ENCODE peak calls at places on chromosomes 13 and 19, in seven cellular contexts. V, S, Z, T, B, Q and R are unnamed samples.

GRCh38 chr13:113122571-113123225 is at the start of gene F10:
- DNase-seq in V (no peak), S (peak), Z (peak), T (peak), B (no peak), Q (no peak), R (no peak)

GRCh38 chr13:25253702-25254101 is 33.6 kb downstream of the MTMR6 start:
- DNase-seq in V (no peak), S (no peak), Z (no peak), T (no peak), B (no peak), Q (no peak), R (no peak)

GRCh38 chr19:4088975-4089374 is 22.3 kb upstream of the ZBTB7A start:
- DNase-seq in V (no peak), S (no peak), Z (no peak), T (no peak), B (no peak), Q (no peak), R (peak)

GRCh38 chr13:52356327-52356726 is 49.6 kb downstream of the THSD1 start:
- DNase-seq in V (no peak), S (no peak), Z (no peak), T (no peak), B (no peak), Q (no peak), R (no peak)

GRCh38 chr13:53007872-53008271 is 20.7 kb upstream of the OLFM4 start:
- DNase-seq in V (no peak), S (no peak), Z (no peak), T (no peak), B (no peak), Q (no peak), R (no peak)

GRCh38 chr19:2251577-2252480 is 2.7 kb downstream of the AMH start:
- DNase-seq in V (no peak), S (no peak), Z (no peak), T (no peak), B (no peak), Q (no peak), R (no peak)

GRCh38 chr19:17125728-17126677 is 50.4 kb downstream of the MYO9B start:
- DNase-seq in V (peak), S (no peak), Z (no peak), T (peak), B (no peak), Q (peak), R (peak)

GRCh38 chr19:12774588-12775555 is at the start of gene HOOK2:
- DNase-seq in V (peak), S (peak), Z (peak), T (no peak), B (no peak), Q (peak), R (no peak)

GRCh38 chr19:29576761-29577661 is 29.1 kb upstream of the POP4 start:
- DNase-seq in V (peak), S (no peak), Z (no peak), T (no peak), B (no peak), Q (no peak), R (peak)

GRCh38 chr13:59823495-59823894 is 340.2 kb downstream of the DIAPH3 start:
- DNase-seq in V (no peak), S (no peak), Z (no peak), T (no peak), B (peak), Q (no peak), R (no peak)

GRCh38 chr19:46902402-46902766 is 41.6 kb downstream of the ARHGAP35 start:
- DNase-seq in V (no peak), S (no peak), Z (peak), T (no peak), B (no peak), Q (peak), R (no peak)

GRCh38 chr13:78540424-78540823 is 62.9 kb downstream of the POU4F1 start:
- DNase-seq in V (no peak), S (no peak), Z (no peak), T (no peak), B (no peak), Q (no peak), R (no peak)

GRCh38 chr13:21556051-21556450 is 47.9 kb downstream of the MICU2 start:
- DNase-seq in V (no peak), S (no peak), Z (no peak), T (no peak), B (no peak), Q (no peak), R (no peak)

GRCh38 chr19:29844891-29845575 is 33.2 kb downstream of the CCNE1 start:
- DNase-seq in V (peak), S (peak), Z (peak), T (peak), B (peak), Q (peak), R (peak)

GRCh38 chr13:27822258-27822872 is 30.1 kb downstream of the GSX1 start:
- DNase-seq in V (no peak), S (peak), Z (no peak), T (no peak), B (no peak), Q (no peak), R (no peak)

GRCh38 chr13:75079226-75079625 is 402.7 kb downstream of the TBC1D4 start:
- DNase-seq in V (no peak), S (no peak), Z (no peak), T (no peak), B (no peak), Q (no peak), R (no peak)

GRCh38 chr19:42368765-42369164 is 21.3 kb downstream of the CNFN start:
- DNase-seq in V (no peak), S (no peak), Z (no peak), T (no peak), B (no peak), Q (no peak), R (no peak)

GRCh38 chr13:36130168-36130541 is 1.0 kb downstream of the DCLK1 start:
- DNase-seq in V (no peak), S (no peak), Z (no peak), T (no peak), B (no peak), Q (no peak), R (no peak)

GRCh38 chr13:52850396-52851152 is 2.1 kb upstream of the PCDH8 start:
- DNase-seq in V (peak), S (peak), Z (no peak), T (peak), B (no peak), Q (peak), R (peak)

GRCh38 chr19:47765522-47766358 is 12.8 kb upstream of the SELENOW start:
- DNase-seq in V (peak), S (peak), Z (no peak), T (peak), B (no peak), Q (no peak), R (peak)

DNA sequence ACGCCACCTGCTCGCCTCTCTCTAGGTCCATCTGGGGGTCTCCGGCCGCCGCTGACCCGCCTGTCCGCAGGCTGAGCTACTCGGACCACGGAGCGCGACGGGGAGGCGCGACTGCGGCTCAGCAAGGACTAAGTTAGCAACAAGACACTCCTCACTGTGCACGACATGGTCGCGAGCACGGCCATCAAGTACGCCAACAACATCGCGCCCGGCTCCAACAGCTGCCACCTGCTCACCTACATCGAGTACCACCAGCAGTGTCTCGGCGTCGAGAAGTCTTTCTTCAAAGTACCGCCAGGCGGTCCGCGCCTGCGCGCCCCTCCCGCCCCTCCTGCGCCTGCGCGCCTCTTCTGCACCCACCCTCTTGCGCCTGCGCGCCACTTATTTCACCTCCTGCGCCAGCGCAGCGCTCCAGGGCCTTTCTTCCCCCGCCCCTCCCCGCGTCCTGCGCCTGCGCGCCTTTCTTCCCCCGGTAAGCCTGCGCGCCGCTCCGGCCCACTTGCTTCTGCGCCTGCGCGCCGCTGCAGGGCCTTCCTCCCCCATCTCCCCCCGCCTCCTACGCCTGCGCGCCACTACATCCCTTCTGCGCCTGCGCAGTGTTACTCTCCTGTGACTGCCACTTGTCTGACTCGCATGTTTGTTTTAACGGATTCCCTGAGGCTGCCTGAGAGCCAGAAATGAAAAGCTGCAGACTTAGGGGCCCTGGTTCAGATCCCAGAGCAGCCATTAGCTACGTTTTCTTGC is 63.9 kb downstream of the ACSBG2 start:
- DNase-seq in V (peak), S (peak), Z (peak), T (peak), B (peak), Q (peak), R (peak)
- TF ChIP-seq CTCF in V (peak), S (peak), Z (no peak), T (peak), B (peak), Q (peak), R (no peak)

DNA sequence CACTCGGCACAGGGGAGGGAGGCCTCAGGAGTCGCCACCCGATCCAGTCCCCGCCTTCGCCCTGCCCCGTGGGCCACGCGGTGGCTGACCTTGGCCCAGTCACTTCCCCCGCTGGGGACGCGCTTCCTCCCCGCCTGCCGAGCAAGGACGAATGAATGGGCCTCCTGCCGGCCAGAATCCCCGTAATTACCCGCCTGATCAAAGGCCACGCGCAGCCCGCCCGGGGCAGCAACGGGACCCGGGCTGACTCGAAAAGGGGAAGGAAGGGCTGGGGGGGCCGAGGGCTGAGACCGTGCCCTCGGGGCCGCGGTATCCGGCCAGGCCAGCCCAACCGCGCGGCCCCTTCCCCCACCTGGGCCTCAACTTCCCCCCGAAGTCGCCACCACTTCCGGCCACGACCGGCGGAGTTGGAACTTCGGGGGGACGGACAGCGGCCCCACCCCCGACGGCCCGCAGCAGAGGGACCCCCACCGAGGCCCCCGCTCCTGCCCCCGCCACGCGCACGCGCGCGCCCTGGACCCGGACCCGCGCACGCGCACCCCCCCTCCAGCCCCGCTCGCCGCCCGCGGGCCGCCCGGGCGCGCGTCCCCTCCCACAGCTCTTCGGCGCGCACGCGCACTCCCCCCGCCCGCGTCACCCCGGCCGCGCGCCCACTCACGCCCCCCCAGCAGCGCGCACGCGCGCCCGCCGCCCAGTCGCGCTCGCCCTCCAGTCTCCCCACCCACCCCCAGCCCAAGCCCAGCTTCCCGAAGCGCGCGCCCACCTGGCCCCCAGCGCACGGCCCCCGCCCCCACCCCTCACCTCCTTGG is 520 bp downstream of the ZNF787 start:
- DNase-seq in V (peak), S (peak), Z (peak), T (peak), B (no peak), Q (peak), R (peak)
- TF ChIP-seq CTCF in V (no peak), S (no peak), Z (no peak), T (peak), B (no peak), Q (no peak), R (peak)

GRCh38 chr19:11460207-11460606 is 20.6 kb downstream of the ELAVL3 start:
- DNase-seq in V (no peak), S (no peak), Z (no peak), T (no peak), B (no peak), Q (no peak), R (peak)
- TF ChIP-seq CTCF in V (peak), S (peak), Z (peak), T (no peak), B (no peak), Q (no peak), R (peak)

DNA sequence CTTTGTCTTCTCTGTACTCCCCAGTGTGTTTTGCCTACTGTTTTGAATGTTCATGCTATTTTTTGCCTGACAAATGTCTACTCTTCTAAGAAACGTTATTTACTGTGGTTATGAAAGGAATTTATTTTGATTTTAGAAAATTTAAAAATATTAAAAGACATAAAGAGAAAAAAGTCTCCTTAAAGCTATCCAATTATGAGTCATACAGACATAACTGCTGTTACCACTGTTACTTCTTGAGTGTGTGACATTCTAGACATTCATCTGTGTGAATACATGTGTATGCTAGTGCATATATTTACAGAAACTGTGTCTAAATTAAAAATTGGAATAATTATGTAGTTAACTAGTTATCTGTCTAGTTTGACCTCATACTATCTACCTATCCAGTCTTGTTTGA is 187.6 kb upstream of the SGCG start:
- DNase-seq in V (no peak), S (no peak), Z (no peak), T (no peak), B (no peak), Q (no peak), R (no peak)
- TF ChIP-seq CTCF in V (no peak), S (no peak), Z (no peak), T (no peak), B (no peak), Q (no peak), R (no peak)

DNA sequence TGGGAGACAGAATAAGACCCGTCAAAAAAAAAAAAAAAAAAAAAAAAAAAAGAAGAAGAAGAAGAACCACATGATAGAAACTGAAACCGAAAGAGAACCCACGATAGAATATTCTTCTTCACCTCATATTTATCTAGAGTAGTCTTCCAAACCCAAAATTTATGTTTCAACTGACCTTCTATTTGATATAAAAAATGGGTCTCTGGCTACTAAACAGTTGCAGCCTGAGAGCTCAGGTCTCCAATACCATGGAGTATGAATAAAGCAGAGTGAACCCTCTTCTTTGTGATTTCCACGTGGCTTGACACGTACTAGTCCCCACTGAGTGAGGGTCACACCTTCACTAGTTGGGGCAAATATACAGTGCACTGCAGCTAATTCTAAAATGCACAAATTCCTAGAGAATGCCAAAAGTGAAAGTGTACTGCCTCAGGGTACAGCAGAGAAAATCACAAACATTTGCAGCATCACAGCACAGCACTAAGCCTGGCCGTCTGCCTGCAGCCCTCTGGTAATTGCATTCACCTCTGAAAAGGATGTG is 30.8 kb upstream of the RFC3 start:
- DNase-seq in V (peak), S (no peak), Z (no peak), T (no peak), B (no peak), Q (no peak), R (no peak)
- TF ChIP-seq CTCF in V (no peak), S (no peak), Z (no peak), T (no peak), B (no peak), Q (no peak), R (no peak)

GRCh38 chr19:35168261-35168660 is 13.7 kb downstream of the FXYD5 start:
- DNase-seq in V (no peak), S (no peak), Z (no peak), T (no peak), B (no peak), Q (peak), R (peak)
- TF ChIP-seq CTCF in V (no peak), S (no peak), Z (peak), T (no peak), B (no peak), Q (no peak), R (no peak)

GRCh38 chr13:80359459-80360297 is 18.8 kb upstream of the SPRY2 start:
- DNase-seq in V (no peak), S (peak), Z (no peak), T (no peak), B (no peak), Q (no peak), R (no peak)
- TF ChIP-seq CTCF in V (no peak), S (no peak), Z (no peak), T (no peak), B (no peak), Q (no peak), R (no peak)

DNA sequence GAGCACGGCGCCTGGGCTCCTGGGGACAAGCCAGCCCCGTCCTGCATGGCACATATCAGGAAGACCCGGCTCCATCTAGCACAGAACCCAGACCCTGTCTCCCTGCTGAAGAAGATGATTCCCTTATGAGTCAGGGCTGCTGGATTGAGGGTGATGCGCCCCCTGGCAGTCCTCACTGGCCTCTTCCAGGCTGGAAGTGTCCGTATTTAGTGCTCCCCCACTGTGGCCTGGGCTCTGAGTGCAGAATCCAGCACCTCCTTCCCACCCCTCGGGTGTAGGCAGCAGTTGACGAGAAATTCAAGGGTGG is 14.9 kb downstream of the COMP start:
- DNase-seq in V (no peak), S (no peak), Z (no peak), T (no peak), B (no peak), Q (no peak), R (no peak)
- TF ChIP-seq CTCF in V (no peak), S (peak), Z (no peak), T (no peak), B (peak), Q (no peak), R (no peak)

GRCh38 chr19:7502552-7502951 is 13.4 kb upstream of the ZNF358 start:
- DNase-seq in V (no peak), S (no peak), Z (no peak), T (no peak), B (no peak), Q (no peak), R (no peak)

GRCh38 chr19:7492142-7493055 is 3.6 kb upstream of the PEX11G start:
- DNase-seq in V (no peak), S (no peak), Z (no peak), T (no peak), B (no peak), Q (no peak), R (no peak)

GRCh38 chr19:7500811-7501450 is 12.1 kb upstream of the PEX11G start:
- DNase-seq in V (peak), S (peak), Z (peak), T (peak), B (no peak), Q (no peak), R (peak)

GRCh38 chr19:7494416-7495098 is 5.7 kb upstream of the PEX11G start:
- DNase-seq in V (no peak), S (peak), Z (no peak), T (peak), B (no peak), Q (peak), R (no peak)

DNA sequence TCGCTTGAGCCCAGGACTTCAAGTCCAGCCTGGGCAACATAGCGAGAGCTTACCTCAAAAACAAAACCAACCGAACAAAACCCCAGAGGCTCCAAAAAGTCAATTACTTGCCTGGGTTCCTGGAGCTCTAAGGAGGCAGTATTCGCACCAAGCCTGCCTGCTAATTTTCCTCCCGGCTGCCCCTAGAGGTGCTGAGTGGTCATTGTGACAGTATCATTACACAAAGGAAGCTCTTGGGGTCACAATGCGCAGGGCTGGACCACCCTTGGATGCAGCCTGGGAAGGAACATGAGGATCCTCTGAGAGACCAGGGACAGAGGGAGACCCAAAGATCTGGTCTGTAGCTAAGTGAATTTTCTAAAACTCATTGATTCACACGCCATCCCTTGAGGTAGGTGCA is 8.5 kb upstream of the PEX11G start:
- DNase-seq in V (no peak), S (peak), Z (no peak), T (no peak), B (no peak), Q (no peak), R (no peak)
- TF ChIP-seq CTCF in V (peak), S (peak), Z (peak), T (no peak), B (peak), Q (no peak), R (no peak)